ENCODE peak calls at places on chromosomes 12 and 14, in four cellular contexts. Z is HEK293T, G is HFF-Myc, N is activated gamma-delta T cell treated with Interleukin-2 at 50 U/mL for 16 hours. D is an unnamed sample.

GRCh38 chr12:131618303-131618658 is 92.6 kb upstream of the SFSWAP start:
- DNase-seq in Z (no peak), G (no peak), N (no peak), D (no peak)

GRCh38 chr14:23113346-23114119 is 5.5 kb downstream of the CEBPE start:
- DNase-seq in G (no peak), Z (no peak), N (no peak), D (no peak)

GRCh38 chr12:19183121-19183838 is 53.7 kb downstream of the PLEKHA5 start:
- DNase-seq in N (no peak), G (no peak), Z (no peak), D (no peak)

GRCh38 chr14:66600416-66600815 is 92.5 kb downstream of the GPHN start:
- DNase-seq in G (no peak), Z (no peak), N (no peak), D (no peak)

GRCh38 chr14:51442513-51443175 is 202.6 kb downstream of the TMX1 start:
- DNase-seq in N (no peak), G (peak), Z (no peak), D (no peak)

GRCh38 chr12:78028426-78028825 is 197.7 kb downstream of the NAV3 start:
- DNase-seq in N (no peak), G (no peak), Z (no peak), D (no peak)

GRCh38 chr14:61219256-61219655 is 61.9 kb downstream of the TMEM30B start:
- DNase-seq in N (no peak), Z (no peak), G (no peak), D (no peak)

GRCh38 chr14:57389646-57390036 is 745 bp upstream of the NAA30 start:
- DNase-seq in Z (no peak), G (no peak), N (no peak), D (no peak)

GRCh38 chr12:101727098-101727497 is 12.2 kb downstream of the SYCP3 start:
- DNase-seq in G (no peak), Z (no peak), N (no peak), D (no peak)